ENCODE peak calls at places on chromosomes 3 and 15, in four cellular contexts. E is mesendoderm, R is IMR-90, W is H1. J is an unnamed sample.

GRCh38 chr15:74988007-74988800 is 7.2 kb upstream of the SCAMP5 start:
- DNase-seq in E (peak), R (peak), W (no peak), J (peak)

GRCh38 chr3:184439096-184439495 is 59.2 kb downstream of the CHRD start:
- DNase-seq in E (no peak), R (no peak), W (no peak), J (no peak)

GRCh38 chr3:156300929-156301806 is 180.8 kb downstream of the KCNAB1 start:
- DNase-seq in E (no peak), R (peak), W (no peak), J (no peak)

GRCh38 chr3:9615003-9615628 is 34.2 kb upstream of the MTMR14 start:
- DNase-seq in E (no peak), R (no peak), W (no peak), J (no peak)

GRCh38 chr15:42616107-42616506 is 40.7 kb downstream of the STARD9 start:
- DNase-seq in E (no peak), R (no peak), W (no peak), J (no peak)

GRCh38 chr3:187025254-187025655 is 94.9 kb downstream of the ST6GAL1 start:
- DNase-seq in E (no peak), R (no peak), W (no peak), J (no peak)

GRCh38 chr3:195863121-195864061 is 45.0 kb downstream of the TNK2 start:
- DNase-seq in E (peak), R (peak), W (peak), J (peak)

GRCh38 chr15:61871926-61872522 is 188.2 kb downstream of the VPS13C start:
- DNase-seq in E (peak), R (peak), W (no peak), J (no peak)

GRCh38 chr3:46270474-46270873 is 28.2 kb downstream of the CCR3 start:
- DNase-seq in E (no peak), R (no peak), W (no peak), J (no peak)

GRCh38 chr15:83926116-83926515 is 272.2 kb downstream of the ADAMTSL3 start:
- DNase-seq in E (no peak), R (peak), W (no peak), J (no peak)

GRCh38 chr3:30724863-30725262 is 118.5 kb downstream of the TGFBR2 start:
- DNase-seq in E (no peak), R (no peak), W (no peak), J (no peak)

GRCh38 chr3:120569224-120569915 is 26.8 kb upstream of the NDUFB4 start:
- DNase-seq in E (no peak), R (peak), W (no peak), J (no peak)

GRCh38 chr3:44992555-44993470 is 16.8 kb downstream of the EXOSC7 start:
- DNase-seq in E (peak), R (no peak), W (no peak), J (peak)

GRCh38 chr15:93151488-93151887 is 62.5 kb upstream of the RGMA start:
- DNase-seq in E (no peak), R (no peak), W (no peak), J (no peak)

GRCh38 chr3:27632431-27633223 is 89.5 kb downstream of the EOMES start:
- DNase-seq in E (peak), R (peak), W (peak), J (peak)

GRCh38 chr3:16447156-16447555 is 66.3 kb downstream of the RFTN1 start:
- DNase-seq in E (no peak), R (no peak), W (no peak), J (no peak)

GRCh38 chr3:158735296-158736033 is 3.2 kb upstream of the RARRES1 start:
- DNase-seq in E (no peak), R (no peak), W (no peak), J (no peak)

GRCh38 chr15:66298803-66299251 is 5.5 kb downstream of the DIS3L start:
- DNase-seq in E (peak), R (no peak), W (no peak), J (no peak)

GRCh38 chr15:28006116-28006911 is 92.8 kb downstream of the OCA2 start:
- DNase-seq in E (no peak), R (no peak), W (no peak), J (no peak)

GRCh38 chr3:126558336-126559071 is at the start of gene C3orf22:
- DNase-seq in E (no peak), R (no peak), W (no peak), J (peak)

GRCh38 chr3:50652709-50653108 is 22.0 kb upstream of the DOCK3 start:
- DNase-seq in E (peak), R (peak), W (peak), J (peak)

GRCh38 chr3:186099178-186099577 is 9.7 kb downstream of the ETV5 start:
- DNase-seq in E (no peak), R (peak), W (no peak), J (no peak)

GRCh38 chr3:166484470-166484869 is 647.2 kb upstream of the BCHE start:
- DNase-seq in E (no peak), R (no peak), W (no peak), J (no peak)

GRCh38 chr3:87207500-87207899 is 19.6 kb upstream of the CHMP2B start:
- DNase-seq in E (no peak), R (no peak), W (no peak), J (no peak)

GRCh38 chr3:147702499-147702898 is 293.3 kb downstream of the ZIC1 start:
- DNase-seq in E (no peak), R (no peak), W (no peak), J (no peak)

GRCh38 chr15:54462511-54462913 is 484.3 kb downstream of the UNC13C start:
- DNase-seq in E (no peak), R (no peak), W (no peak), J (no peak)

GRCh38 chr15:56835598-56836275 is 82.7 kb upstream of the TCF12 start:
- DNase-seq in E (no peak), R (peak), W (no peak), J (no peak)

GRCh38 chr3:136752046-136752326 is 192 bp downstream of the STAG1 start:
- DNase-seq in E (no peak), R (no peak), W (no peak), J (no peak)

GRCh38 chr3:136755192-136755591 is 3.0 kb upstream of the STAG1 start:
- DNase-seq in E (no peak), R (no peak), W (no peak), J (no peak)

GRCh38 chr3:136751259-136752045 is 726 bp downstream of the STAG1 start:
- DNase-seq in E (peak), R (peak), W (no peak), J (peak)

GRCh38 chr3:136752327-136753111 is at the start of gene STAG1:
- DNase-seq in E (peak), R (peak), W (peak), J (peak)

GRCh38 chr3:136753112-136753939 is 1.1 kb upstream of the STAG1 start:
- DNase-seq in E (no peak), R (no peak), W (no peak), J (no peak)
- H2AK5ac ChIP-seq in E (peak), R (peak), W (no peak), J (no peak)

DNA sequence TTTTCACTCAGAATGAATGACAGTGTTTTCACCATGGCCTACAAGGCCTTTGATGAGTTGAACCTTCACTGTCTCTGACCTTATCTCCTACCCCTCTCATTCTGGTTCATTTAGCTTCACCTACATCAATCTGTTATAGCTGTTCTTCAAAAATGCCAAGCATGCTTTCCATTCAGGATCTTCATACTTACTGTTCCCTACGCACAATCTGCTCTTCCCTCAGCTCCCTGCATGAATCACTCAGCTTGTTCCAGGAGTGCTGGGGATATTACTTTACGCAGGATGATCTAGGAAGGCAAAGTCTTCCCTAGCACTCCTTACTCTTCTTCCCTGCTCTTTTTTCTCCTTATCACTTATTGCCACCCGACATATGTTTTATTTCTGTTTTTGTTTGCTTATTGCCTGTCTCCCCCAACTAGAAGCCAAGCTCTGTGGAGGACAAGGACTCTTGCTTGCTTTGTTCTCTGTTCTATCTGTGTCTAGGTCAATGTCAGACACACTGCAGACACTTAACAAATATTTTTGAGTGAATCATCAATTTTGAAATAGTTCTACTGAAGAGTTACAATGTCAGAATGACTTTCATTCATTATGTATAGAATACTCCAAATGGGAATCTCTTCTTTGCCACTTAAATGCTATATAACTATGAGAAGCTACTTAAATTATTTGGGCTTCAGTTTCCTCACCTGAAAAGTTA is 238.3 kb upstream of the FEZF2 start:
- DNase-seq in E (no peak), R (peak), W (no peak), J (no peak)
- H2AK5ac ChIP-seq in E (no peak), R (no peak), W (no peak), J (no peak)

DNA sequence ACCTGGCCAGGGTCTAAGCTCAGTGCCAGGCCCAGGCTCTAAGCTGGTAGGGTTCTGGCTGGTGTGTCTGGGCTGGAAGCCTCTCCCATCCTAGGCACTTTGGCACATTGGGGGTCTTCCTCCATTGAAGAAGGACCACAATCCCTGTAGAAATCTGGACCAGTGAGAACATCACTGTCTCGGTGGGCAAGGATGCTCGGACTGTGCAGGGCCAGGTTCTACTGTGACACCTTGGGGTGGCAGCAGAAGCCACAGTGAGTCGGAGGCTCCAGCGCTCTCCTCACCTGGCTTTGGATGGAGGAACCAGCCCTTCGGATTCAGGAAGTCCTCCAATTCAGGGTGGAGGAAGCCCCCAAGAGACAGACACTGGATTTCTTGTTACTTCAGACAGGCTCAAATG is 17.5 kb upstream of the HCN4 start:
- DNase-seq in E (no peak), R (no peak), W (no peak), J (no peak)
- H2AK5ac ChIP-seq in E (no peak), R (no peak), W (peak), J (no peak)

DNA sequence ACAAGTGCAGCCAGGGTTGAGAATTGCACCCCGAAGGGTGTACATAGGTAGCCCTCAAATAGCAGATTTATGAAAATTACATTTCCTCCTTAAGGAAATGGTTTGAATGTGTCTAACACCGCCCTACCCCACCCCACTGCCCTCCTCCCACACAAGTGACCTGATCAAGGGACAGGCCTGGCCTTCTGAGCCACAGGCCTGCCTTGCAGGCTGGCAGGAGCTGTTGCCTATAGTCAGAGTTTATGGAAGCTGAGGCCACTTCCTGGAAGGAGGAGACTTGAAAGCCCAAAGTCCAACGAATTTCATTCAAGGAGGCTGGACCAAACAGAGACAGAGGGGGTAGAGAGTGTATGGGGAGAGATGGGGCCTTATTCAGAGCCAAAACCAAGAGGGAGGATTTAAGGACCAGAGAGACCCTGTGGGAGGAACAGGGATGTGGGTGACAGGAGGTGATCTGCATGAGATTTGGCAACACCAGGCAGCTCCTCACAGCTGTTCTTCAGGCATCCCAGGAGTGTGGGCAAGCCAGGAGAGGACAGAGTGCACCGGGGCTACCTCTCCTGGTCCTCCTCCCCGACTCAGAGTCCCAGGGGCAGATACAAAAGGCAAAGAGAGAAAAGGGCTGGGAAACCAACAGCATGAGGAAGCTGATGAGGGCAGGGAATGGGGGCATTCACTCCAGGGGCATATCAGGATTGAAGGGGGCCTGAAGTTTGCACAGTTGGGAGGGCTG is 100.4 kb upstream of the HES1 start:
- DNase-seq in E (no peak), R (no peak), W (no peak), J (no peak)
- H2AK5ac ChIP-seq in E (no peak), R (no peak), W (no peak), J (no peak)

GRCh38 chr15:77909131-77909940 is 168.2 kb downstream of the TBC1D2B start:
- DNase-seq in E (no peak), R (no peak), W (no peak), J (peak)
- H2AK5ac ChIP-seq in E (no peak), R (no peak), W (no peak), J (no peak)

GRCh38 chr3:178485756-178486155 is 50.5 kb upstream of the KCNMB2 start:
- DNase-seq in E (no peak), R (peak), W (no peak), J (no peak)
- H2AK5ac ChIP-seq in E (no peak), R (no peak), W (no peak), J (no peak)

J was measured in H9.